ENCODE peak calls at places on chromosomes 13 and 19, in four cellular contexts. X is cardiac muscle cell, F is adrenal gland, M is ovary. J is an unnamed sample.
A peak's percentile ranks its signal among the peaks of the same experiment; 100 is the strongest.

GRCh38 chr13:78121459-78122348 is 203.1 kb upstream of the EDNRB start:
- DNase-seq in M (no peak), F (peak; percentile 33), X (peak; percentile 81), J (peak; percentile 6)

GRCh38 chr13:113029061-113029445 is 60.0 kb downstream of the MCF2L start:
- DNase-seq in M (no peak), X (no peak), F (no peak), J (no peak)

GRCh38 chr13:31207630-31208549 is 8.1 kb downstream of the B3GLCT start:
- DNase-seq in F (no peak), M (peak; percentile 65), X (peak; percentile 85), J (no peak)

GRCh38 chr19:28290963-28291657 is 921.8 kb downstream of the UQCRFS1 start:
- DNase-seq in M (no peak), X (no peak), F (no peak), J (no peak)

GRCh38 chr13:99080131-99080530 is 102.3 kb upstream of the DOCK9 start:
- DNase-seq in F (no peak), X (no peak), M (no peak), J (no peak)

GRCh38 chr19:35860818-35861639 is 4.3 kb downstream of the KIRREL2 start:
- DNase-seq in M (no peak), X (peak; percentile 32), F (no peak), J (no peak)

GRCh38 chr13:37648604-37649003 is 50.0 kb upstream of the POSTN start:
- DNase-seq in X (peak; percentile 74), F (no peak), M (no peak), J (no peak)

GRCh38 chr13:95797016-95797415 is 120.1 kb downstream of the DNAJC3 start:
- DNase-seq in X (peak; percentile 7), F (no peak), M (no peak), J (no peak)

GRCh38 chr19:15640294-15640903 is at the start of gene CYP4F3:
- DNase-seq in M (peak; percentile 41), F (peak; percentile 31), X (peak; percentile 6), J (no peak)

GRCh38 chr19:17302391-17303166 is 646 bp downstream of the ABHD8 start:
- DNase-seq in F (peak; percentile 53), X (no peak), M (peak; percentile 55), J (peak; percentile 23)

GRCh38 chr19:49880162-49880869 is 2.8 kb downstream of the TBC1D17 start:
- DNase-seq in M (no peak), X (no peak), F (peak; percentile 9), J (no peak)

GRCh38 chr19:18338471-18339001 is 1.9 kb upstream of the PGPEP1 start:
- DNase-seq in X (no peak), F (no peak), M (no peak), J (no peak)

GRCh38 chr13:113917523-113918371 is 53.9 kb upstream of the GAS6 start:
- DNase-seq in F (no peak), M (no peak), X (no peak), J (no peak)

GRCh38 chr19:33339016-33339749 is 34.3 kb upstream of the CEBPG start:
- DNase-seq in F (no peak), M (no peak), X (no peak), J (no peak)

GRCh38 chr19:54616840-54617560 is 13.3 kb upstream of the LILRB1 start:
- DNase-seq in X (no peak), F (no peak), M (no peak), J (no peak)

GRCh38 chr13:101292711-101293110 is 123.6 kb downstream of the NALCN start:
- DNase-seq in F (no peak), M (no peak), X (no peak), J (no peak)

GRCh38 chr13:43261018-43261417 is 237.6 kb downstream of the DNAJC15 start:
- DNase-seq in M (no peak), X (peak; percentile 30), F (no peak), J (no peak)

GRCh38 chr19:13920940-13921744 is 15.1 kb downstream of the CC2D1A start:
- DNase-seq in X (peak; percentile 57), F (no peak), M (no peak), J (no peak)

GRCh38 chr13:89937420-89937819 is 1410.1 kb upstream of the MIR17HG start:
- DNase-seq in M (no peak), X (no peak), F (no peak), J (no peak)

GRCh38 chr13:51539887-51540286 is 44.4 kb upstream of the WDFY2 start:
- DNase-seq in X (peak; percentile 34), F (no peak), M (no peak), J (no peak)

GRCh38 chr13:41652735-41653361 is 195.5 kb downstream of the RGCC start:
- DNase-seq in F (peak; percentile 39), X (peak; percentile 76), M (no peak), J (peak; percentile 17)

GRCh38 chr19:8458380-8458779 is 13.6 kb downstream of the HNRNPM start:
- DNase-seq in F (no peak), X (no peak), M (no peak), J (no peak)

GRCh38 chr13:31236211-31236786 is 36.5 kb downstream of the B3GLCT start:
- DNase-seq in F (peak; percentile 16), M (no peak), X (peak; percentile 75), J (no peak)

GRCh38 chr13:107730835-107731234 is 484.5 kb downstream of the LIG4 start:
- DNase-seq in M (no peak), X (peak; percentile 25), F (no peak), J (no peak)

GRCh38 chr13:22110368-22110767 is 439.5 kb downstream of the FGF9 start:
- DNase-seq in X (no peak), F (peak; percentile 83), M (no peak), J (no peak)

GRCh38 chr13:31160857-31161582 is 684 bp downstream of the HSPH1 start:
- DNase-seq in X (peak; percentile 85), F (peak; percentile 81), M (peak; percentile 34), J (peak; percentile 41)

GRCh38 chr19:19422156-19422555 is 16.7 kb downstream of the GATAD2A start:
- DNase-seq in X (no peak), M (no peak), F (no peak), J (no peak)

GRCh38 chr19:8423821-8424223 is 10.7 kb downstream of the MARCHF2 start:
- DNase-seq in F (peak; percentile 97), X (peak; percentile 99), M (peak; percentile 94), J (no peak)

GRCh38 chr13:37414667-37415066 is 183.9 kb downstream of the POSTN start:
- DNase-seq in X (no peak), F (no peak), M (no peak), J (no peak)

GRCh38 chr19:17830567-17831418 is 9.5 kb upstream of the INSL3 start:
- DNase-seq in X (peak; percentile 67), F (peak; percentile 60), M (peak; percentile 95), J (peak; percentile 50)

GRCh38 chr19:30297969-30298368 is 74.2 kb upstream of the ZNF536 start:
- DNase-seq in M (no peak), F (no peak), X (no peak), J (no peak)

GRCh38 chr19:18440421-18440877 is 2.5 kb upstream of the ISYNA1 start:
- DNase-seq in X (no peak), M (peak; percentile 38), F (peak; percentile 50), J (no peak)

GRCh38 chr19:47582320-47582909 is 9.5 kb upstream of the ZNF541 start:
- DNase-seq in M (no peak), F (peak; percentile 26), X (peak; percentile 92), J (no peak)

GRCh38 chr13:46595136-46595917 is 42.4 kb downstream of the LRCH1 start:
- DNase-seq in M (no peak), F (no peak), X (peak; percentile 40), J (no peak)

GRCh38 chr19:47723573-47723923 is 10.3 kb downstream of the EHD2 start:
- DNase-seq in X (peak; percentile 92), M (peak; percentile 69), F (peak; percentile 85), J (no peak)

GRCh38 chr19:10074153-10074552 is 12.0 kb upstream of the SHFL start:
- DNase-seq in X (peak; percentile 36), M (no peak), F (no peak), J (peak; percentile 51)

GRCh38 chr19:28242317-28242927 is 970.5 kb downstream of the UQCRFS1 start:
- DNase-seq in F (no peak), M (no peak), X (peak; percentile 60), J (no peak)

GRCh38 chr13:107271226-107271625 is 703.3 kb upstream of the ARGLU1 start:
- DNase-seq in X (peak; percentile 79), M (no peak), F (no peak), J (no peak)

GRCh38 chr13:35784286-35784951 is 307.9 kb upstream of the MAB21L1 start:
- DNase-seq in F (no peak), M (no peak), X (no peak), J (no peak)
- TF ChIP-seq CTCF in F (no peak), M (no peak), X (no peak), J (no peak)

GRCh38 chr13:109781384-109782065 is 4.9 kb downstream of the IRS2 start:
- DNase-seq in X (no peak), M (peak; percentile 82), F (peak; percentile 80), J (no peak)

GRCh38 chr13:109783447-109783814 is 3.0 kb downstream of the IRS2 start:
- DNase-seq in F (peak; percentile 50), X (no peak), M (no peak), J (no peak)

GRCh38 chr13:109782823-109783411 is 3.5 kb downstream of the IRS2 start:
- DNase-seq in X (no peak), F (no peak), M (no peak), J (no peak)

GRCh38 chr13:109780880-109781383 is 5.5 kb downstream of the IRS2 start:
- DNase-seq in M (no peak), F (no peak), X (no peak), J (no peak)

GRCh38 chr13:109782066-109782822 is 4.1 kb downstream of the IRS2 start:
- DNase-seq in X (no peak), M (no peak), F (peak; percentile 57), J (no peak)
- H3K27ac ChIP-seq in X (no peak overlapping the region), M (peak overlapping the region; percentile 62), F (peak overlapping the region; percentile 98), J (no peak overlapping the region)

GRCh38 chr19:11530432-11530831 is 1.5 kb upstream of the ECSIT start:
- DNase-seq in M (peak; percentile 79), X (peak; percentile 90), F (peak; percentile 93), J (no peak)
- TF ChIP-seq CTCF in M (no peak), X (peak; percentile 44), F (peak; percentile 13), J (no peak)

GRCh38 chr19:56321981-56322558 is 7.4 kb upstream of the ZSCAN5A start:
- DNase-seq in F (no peak), M (no peak), X (no peak), J (no peak)

GRCh38 chr19:56321254-56321980 is 6.8 kb upstream of the ZSCAN5A start:
- DNase-seq in F (no peak), X (no peak), M (no peak), J (no peak)

GRCh38 chr19:56324425-56324824 is 9.8 kb upstream of the ZSCAN5A start:
- DNase-seq in M (no peak), F (no peak), X (no peak), J (no peak)
- H3K27ac ChIP-seq in M (no peak overlapping the region), F (no peak overlapping the region), X (no peak overlapping the region), J (no peak overlapping the region)

DNA sequence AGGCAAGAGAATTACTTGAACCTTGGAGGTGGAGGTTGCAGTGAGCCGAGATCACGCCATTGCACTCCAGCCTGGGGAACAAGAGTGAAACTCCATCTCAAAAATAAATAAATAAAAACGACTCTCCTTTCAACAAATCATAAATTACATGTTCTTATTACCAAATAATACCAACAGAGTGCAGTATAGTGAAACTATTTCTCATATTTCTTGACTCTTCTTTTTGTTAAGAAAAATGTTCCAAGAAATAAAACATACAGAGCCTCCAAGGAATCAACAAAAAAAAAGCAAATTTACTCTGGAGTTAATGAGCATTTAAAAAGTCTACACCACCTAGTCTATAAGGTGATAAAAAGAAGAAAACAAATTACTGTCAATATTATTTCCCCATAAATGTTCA is 188.8 kb downstream of the KLF12 start:
- DNase-seq in X (peak; percentile 27), M (no peak), F (no peak), J (no peak)
- TF ChIP-seq CTCF in X (no peak), M (no peak), F (no peak), J (no peak)

J was measured in CD4-positive, alpha-beta T cell.